ENCODE peak calls at places on chromosomes 4 and X, in ten cellular contexts. V is pancreas; Y is stimulated activated CD8-positive, alpha-beta memory T cell treated with anti-CD3 and anti-CD28 coated beads, Interleukin-7, amount 100 ng/mL, for 24 hours; E is NAMALWA; L is bronchial epithelial cell; U is effector memory CD4-positive, alpha-beta T cell; A is heart left ventricle; H is esophagus squamous epithelium; J is keratinocyte; D is NCI-H1092 treated with DMSO at 0.1 percent for 48 hours. P is an unnamed sample.

GRCh38 chrX:118062048-118062789 is 54.4 kb downstream of the KLHL13 start:
- DNase-seq in V (no peak), Y (no peak), E (peak), L (peak), U (no peak), A (no peak), H (no peak), J (no peak), D (no peak), P (no peak)

GRCh38 chrX:30586516-30586915 is 8.9 kb upstream of the TASL start:
- DNase-seq in V (no peak), Y (no peak), E (no peak), L (no peak), U (no peak), A (no peak), H (no peak), J (no peak), D (no peak), P (no peak)

GRCh38 chrX:116961872-116962582 is 499.3 kb upstream of the CT83 start:
- DNase-seq in V (no peak), Y (no peak), E (no peak), L (peak), U (no peak), A (no peak), H (no peak), J (no peak), D (peak), P (no peak)

GRCh38 chr4:31171362-31171761 is 451.2 kb downstream of the PCDH7 start:
- DNase-seq in V (no peak), Y (no peak), E (no peak), L (no peak), U (no peak), A (no peak), H (no peak), J (no peak), D (no peak), P (no peak)

GRCh38 chrX:23953908-23954269 is 46.1 kb downstream of the CXorf58 start:
- DNase-seq in V (no peak), Y (no peak), E (peak), L (no peak), U (no peak), A (no peak), H (no peak), J (no peak), D (no peak), P (no peak)

GRCh38 chrX:49915352-49916222 is 6.8 kb upstream of the CLCN5 start:
- DNase-seq in V (no peak), Y (no peak), E (peak), L (peak), U (no peak), A (no peak), H (no peak), J (peak), D (peak), P (peak)

GRCh38 chr4:2932951-2933565 is 30.1 kb downstream of the NOP14 start:
- DNase-seq in V (peak), Y (no peak), E (peak), L (no peak), U (no peak), A (peak), H (no peak), J (no peak), D (no peak), P (peak)

GRCh38 chr4:129822708-129823504 is 727.0 kb downstream of the C4orf33 start:
- DNase-seq in V (peak), Y (no peak), E (no peak), L (peak), U (no peak), A (peak), H (no peak), J (no peak), D (no peak), P (no peak)

GRCh38 chrX:49308604-49309269 is 5.3 kb downstream of the GAGE10 start:
- DNase-seq in V (no peak), Y (no peak), E (no peak), L (no peak), U (no peak), A (no peak), H (no peak), J (no peak), D (no peak), P (no peak)

GRCh38 chrX:115234220-115234557 is 293 bp upstream of the LRCH2 start:
- DNase-seq in V (no peak), Y (no peak), E (no peak), L (no peak), U (no peak), A (no peak), H (no peak), J (no peak), D (no peak), P (no peak)

GRCh38 chr4:141645611-141646340 is 9.4 kb downstream of the IL15 start:
- DNase-seq in V (no peak), Y (no peak), E (no peak), L (peak), U (no peak), A (no peak), H (no peak), J (no peak), D (no peak), P (no peak)

GRCh38 chrX:147738260-147738659 is 173.5 kb upstream of the FMR1 start:
- DNase-seq in V (no peak), Y (no peak), E (no peak), L (no peak), U (no peak), A (no peak), H (no peak), J (no peak), D (no peak), P (no peak)

GRCh38 chr4:30802622-30803323 is 82.6 kb downstream of the PCDH7 start:
- DNase-seq in V (no peak), Y (no peak), E (no peak), L (peak), U (no peak), A (no peak), H (no peak), J (peak), D (no peak), P (no peak)

GRCh38 chr4:101014417-101014816 is 332.9 kb downstream of the PPP3CA start:
- DNase-seq in V (no peak), Y (no peak), E (no peak), L (no peak), U (no peak), A (no peak), H (no peak), J (no peak), D (no peak), P (no peak)

GRCh38 chrX:19904778-19905367 is 17.5 kb upstream of the SH3KBP1 start:
- DNase-seq in V (no peak), Y (no peak), E (peak), L (peak), U (no peak), A (no peak), H (no peak), J (no peak), D (peak), P (no peak)

GRCh38 chr4:85952518-85952917 is 407.3 kb downstream of the MAPK10 start:
- DNase-seq in V (no peak), Y (no peak), E (no peak), L (peak), U (no peak), A (no peak), H (no peak), J (no peak), D (no peak), P (no peak)

GRCh38 chr4:113003841-113004240 is 45.6 kb upstream of the ANK2 start:
- DNase-seq in V (no peak), Y (no peak), E (no peak), L (peak), U (no peak), A (no peak), H (no peak), J (no peak), D (no peak), P (no peak)

GRCh38 chr4:101355246-101355645 is 7.9 kb upstream of the PPP3CA start:
- DNase-seq in V (no peak), Y (no peak), E (peak), L (no peak), U (no peak), A (no peak), H (no peak), J (no peak), D (no peak), P (no peak)

GRCh38 chrX:69388526-69388925 is 115.6 kb upstream of the NALF2 start:
- DNase-seq in V (no peak), Y (no peak), E (peak), L (no peak), U (no peak), A (no peak), H (no peak), J (no peak), D (peak), P (no peak)

GRCh38 chrX:47637546-47638195 is 7.9 kb upstream of the CFP start:
- DNase-seq in V (no peak), Y (no peak), E (no peak), L (peak), U (no peak), A (no peak), H (no peak), J (no peak), D (no peak), P (no peak)

GRCh38 chr4:89752932-89753598 is 83.9 kb downstream of the SNCA start:
- DNase-seq in V (no peak), Y (no peak), E (no peak), L (peak), U (no peak), A (no peak), H (no peak), J (no peak), D (no peak), P (no peak)

GRCh38 chrX:24890677-24891076 is 125.1 kb downstream of the ARX start:
- DNase-seq in V (no peak), Y (no peak), E (no peak), L (peak), U (no peak), A (no peak), H (no peak), J (no peak), D (no peak), P (no peak)

GRCh38 chr4:87811977-87812376 is 12.6 kb downstream of the IBSP start:
- DNase-seq in V (no peak), Y (no peak), E (no peak), L (no peak), U (no peak), A (no peak), H (no peak), J (no peak), D (no peak), P (no peak)

GRCh38 chrX:5236096-5236495 is 992.6 kb downstream of the NLGN4X start:
- DNase-seq in V (no peak), Y (no peak), E (peak), L (no peak), U (no peak), A (no peak), H (no peak), J (no peak), D (peak), P (no peak)

GRCh38 chr4:66577922-66578321 is 907.6 kb upstream of the EPHA5 start:
- DNase-seq in V (no peak), Y (no peak), E (no peak), L (no peak), U (no peak), A (no peak), H (no peak), J (no peak), D (no peak), P (no peak)

GRCh38 chr4:189786447-189786846 is 154.2 kb upstream of the FRG1 start:
- DNase-seq in V (no peak), Y (no peak), E (no peak), L (no peak), U (no peak), A (no peak), H (no peak), J (no peak), D (no peak), P (no peak)

GRCh38 chr4:70844180-70844579 is 4.5 kb upstream of the GRSF1 start:
- DNase-seq in V (no peak), Y (no peak), E (peak), L (no peak), U (no peak), A (no peak), H (no peak), J (no peak), D (no peak), P (no peak)

GRCh38 chr4:164871673-164872072 is 5.3 kb upstream of the APELA start:
- DNase-seq in V (no peak), Y (no peak), E (no peak), L (no peak), U (no peak), A (no peak), H (no peak), J (no peak), D (no peak), P (no peak)

GRCh38 chr4:36255575-36255974 is 11.3 kb upstream of the ARAP2 start:
- DNase-seq in V (no peak), Y (no peak), E (peak), L (no peak), U (peak), A (no peak), H (no peak), J (no peak), D (no peak), P (no peak)

GRCh38 chrX:107205770-107206696 is at the start of the genes DNAAF6 and NUP62CL:
- DNase-seq in V (peak), Y (peak), E (peak), L (peak), U (peak), A (peak), H (peak), J (no peak), D (peak), P (peak)

GRCh38 chrX:69055193-69055592 is 110.1 kb downstream of the PJA1 start:
- DNase-seq in V (no peak), Y (no peak), E (no peak), L (no peak), U (no peak), A (no peak), H (no peak), J (no peak), D (no peak), P (no peak)

GRCh38 chrX:153643431-153644351 is 3.3 kb upstream of the DUSP9 start:
- DNase-seq in V (peak), Y (no peak), E (no peak), L (no peak), U (no peak), A (peak), H (no peak), J (no peak), D (no peak), P (peak)

GRCh38 chr4:73007526-73008100 is 61.9 kb downstream of the COX18 start:
- DNase-seq in V (no peak), Y (no peak), E (no peak), L (no peak), U (no peak), A (no peak), H (no peak), J (no peak), D (no peak), P (no peak)

P was measured in left lobe of liver.